ENCODE peak calls at places on chromosomes 3 and 15, in five cellular contexts. One of them, this sample, is unnamed.

GRCh38 chr3:24953060-24953771 is 458.6 kb upstream of the THRB start:
- DNase-seq in PC-3: no peak
- DNase-seq in SK-N-SH: no peak
- DNase-seq in neural progenitor cell: no peak
- DNase-seq in GM23338: no peak
- DNase-seq in this sample: no peak

GRCh38 chr3:85251766-85252165 is 293.0 kb downstream of the CADM2 start:
- DNase-seq in SK-N-SH: no peak
- DNase-seq in PC-3: no peak
- DNase-seq in neural progenitor cell: no peak
- DNase-seq in GM23338: no peak
- DNase-seq in this sample: no peak

GRCh38 chr15:39130556-39131379 is 450.1 kb upstream of the THBS1 start:
- DNase-seq in PC-3: peak; percentile 64
- DNase-seq in SK-N-SH: no peak
- DNase-seq in neural progenitor cell: no peak
- DNase-seq in GM23338: no peak
- DNase-seq in this sample: no peak

GRCh38 chr3:195692781-195693427 is 27.9 kb upstream of the MUC20 start:
- DNase-seq in SK-N-SH: no peak
- DNase-seq in PC-3: no peak
- DNase-seq in neural progenitor cell: no peak
- DNase-seq in GM23338: no peak
- DNase-seq in this sample: no peak

GRCh38 chr3:11310258-11310657 is 38.1 kb downstream of the ATG7 start:
- DNase-seq in PC-3: no peak
- DNase-seq in neural progenitor cell: no peak
- DNase-seq in SK-N-SH: no peak
- DNase-seq in GM23338: no peak
- DNase-seq in this sample: no peak

GRCh38 chr3:182967218-182968204 is 12.8 kb downstream of the DCUN1D1 start:
- DNase-seq in SK-N-SH: no peak
- DNase-seq in neural progenitor cell: no peak
- DNase-seq in PC-3: no peak
- DNase-seq in GM23338: no peak
- DNase-seq in this sample: no peak

GRCh38 chr15:88623061-88623460 is 1.9 kb downstream of the AEN start:
- DNase-seq in PC-3: peak; percentile 92
- DNase-seq in neural progenitor cell: no peak
- DNase-seq in GM23338: no peak
- DNase-seq in SK-N-SH: no peak
- DNase-seq in this sample: peak; percentile 54

GRCh38 chr15:27382296-27382695 is 411.3 kb downstream of the GABRG3 start:
- DNase-seq in PC-3: no peak
- DNase-seq in neural progenitor cell: peak; percentile 9
- DNase-seq in SK-N-SH: no peak
- DNase-seq in GM23338: no peak
- DNase-seq in this sample: no peak

GRCh38 chr15:85581495-85581894 is 201.1 kb downstream of the AKAP13 start:
- DNase-seq in GM23338: no peak
- DNase-seq in PC-3: no peak
- DNase-seq in SK-N-SH: no peak
- DNase-seq in neural progenitor cell: no peak
- DNase-seq in this sample: no peak

GRCh38 chr3:156151824-156152428 is 31.5 kb downstream of the KCNAB1 start:
- DNase-seq in PC-3: peak; percentile 80
- DNase-seq in SK-N-SH: peak; percentile 68
- DNase-seq in neural progenitor cell: peak; percentile 80
- DNase-seq in GM23338: peak; percentile 90
- DNase-seq in this sample: peak; percentile 86

GRCh38 chr15:60152386-60152785 is 148.3 kb downstream of the FOXB1 start:
- DNase-seq in SK-N-SH: no peak
- DNase-seq in neural progenitor cell: no peak
- DNase-seq in PC-3: no peak
- DNase-seq in GM23338: no peak
- DNase-seq in this sample: no peak

GRCh38 chr3:172622916-172623700 is 87.8 kb downstream of the NCEH1 start:
- DNase-seq in PC-3: peak; percentile 78
- DNase-seq in neural progenitor cell: peak; percentile 51
- DNase-seq in SK-N-SH: peak; percentile 41
- DNase-seq in GM23338: peak; percentile 83
- DNase-seq in this sample: peak; percentile 64

GRCh38 chr3:38842266-38842965 is 26.4 kb upstream of the SCN10A start:
- DNase-seq in SK-N-SH: no peak
- DNase-seq in GM23338: peak; percentile 23
- DNase-seq in neural progenitor cell: peak; percentile 18
- DNase-seq in PC-3: no peak
- DNase-seq in this sample: no peak

GRCh38 chr3:71689305-71689704 is 35.9 kb downstream of the EIF4E3 start:
- DNase-seq in neural progenitor cell: no peak
- DNase-seq in GM23338: peak; percentile 51
- DNase-seq in PC-3: no peak
- DNase-seq in SK-N-SH: no peak
- DNase-seq in this sample: no peak

GRCh38 chr3:122074621-122075265 is 19.6 kb downstream of the CD86 start:
- DNase-seq in neural progenitor cell: no peak
- DNase-seq in GM23338: no peak
- DNase-seq in PC-3: no peak
- DNase-seq in SK-N-SH: no peak
- DNase-seq in this sample: no peak

GRCh38 chr3:183650554-183650953 is 15.1 kb downstream of the KLHL24 start:
- DNase-seq in PC-3: no peak
- DNase-seq in neural progenitor cell: no peak
- DNase-seq in GM23338: no peak
- DNase-seq in SK-N-SH: no peak
- DNase-seq in this sample: no peak

GRCh38 chr3:181712190-181712504 is 422 bp downstream of the SOX2 start:
- DNase-seq in PC-3: no peak
- DNase-seq in neural progenitor cell: peak; percentile 77
- DNase-seq in SK-N-SH: peak; percentile 71
- DNase-seq in GM23338: no peak
- DNase-seq in this sample: no peak

GRCh38 chr15:50209804-50210203 is 27.8 kb downstream of the SLC27A2 start:
- DNase-seq in neural progenitor cell: no peak
- DNase-seq in SK-N-SH: no peak
- DNase-seq in GM23338: no peak
- DNase-seq in PC-3: no peak
- DNase-seq in this sample: no peak

GRCh38 chr3:174377096-174377495 is 482.0 kb upstream of the NAALADL2 start:
- DNase-seq in neural progenitor cell: no peak
- DNase-seq in GM23338: no peak
- DNase-seq in SK-N-SH: no peak
- DNase-seq in PC-3: no peak
- DNase-seq in this sample: no peak

GRCh38 chr15:52858388-52859176 is 68.4 kb upstream of the ONECUT1 start:
- DNase-seq in PC-3: no peak
- DNase-seq in neural progenitor cell: peak; percentile 36
- DNase-seq in SK-N-SH: no peak
- DNase-seq in GM23338: peak; percentile 56
- DNase-seq in this sample: no peak

GRCh38 chr3:147915057-147915456 is 505.9 kb downstream of the ZIC1 start:
- DNase-seq in neural progenitor cell: no peak
- DNase-seq in PC-3: no peak
- DNase-seq in GM23338: no peak
- DNase-seq in SK-N-SH: no peak
- DNase-seq in this sample: no peak

GRCh38 chr15:52018693-52019393 is at the start of gene MAPK6:
- DNase-seq in GM23338: peak; percentile 89
- DNase-seq in neural progenitor cell: peak; percentile 95
- DNase-seq in PC-3: peak; percentile 91
- DNase-seq in SK-N-SH: peak; percentile 100
- DNase-seq in this sample: peak; percentile 98

GRCh38 chr15:70998319-70998718 is 105.7 kb downstream of the LRRC49 start:
- DNase-seq in neural progenitor cell: no peak
- DNase-seq in GM23338: no peak
- DNase-seq in SK-N-SH: no peak
- DNase-seq in PC-3: no peak
- DNase-seq in this sample: no peak

GRCh38 chr3:179093807-179094206 is 22.2 kb upstream of the ZMAT3 start:
- DNase-seq in neural progenitor cell: no peak
- DNase-seq in PC-3: peak; percentile 27
- DNase-seq in GM23338: peak; percentile 12
- DNase-seq in SK-N-SH: no peak
- DNase-seq in this sample: no peak

GRCh38 chr15:23576034-23576433 is 10.6 kb downstream of the MKRN3 start:
- DNase-seq in PC-3: no peak
- DNase-seq in SK-N-SH: no peak
- DNase-seq in GM23338: no peak
- DNase-seq in neural progenitor cell: no peak
- DNase-seq in this sample: no peak

GRCh38 chr3:8505621-8506020 is 4.0 kb downstream of the LMCD1 start:
- DNase-seq in PC-3: peak; percentile 90
- DNase-seq in GM23338: no peak
- DNase-seq in SK-N-SH: no peak
- DNase-seq in neural progenitor cell: no peak
- DNase-seq in this sample: no peak

GRCh38 chr3:129106320-129106719 is 15.3 kb downstream of the RAB43 start:
- DNase-seq in PC-3: peak; percentile 3
- DNase-seq in neural progenitor cell: peak; percentile 28
- DNase-seq in SK-N-SH: no peak
- DNase-seq in GM23338: no peak
- DNase-seq in this sample: no peak

GRCh38 chr15:78998526-78998925 is 53.7 kb upstream of the CTSH start:
- DNase-seq in GM23338: no peak
- DNase-seq in PC-3: no peak
- DNase-seq in neural progenitor cell: no peak
- DNase-seq in SK-N-SH: no peak
- DNase-seq in this sample: no peak

GRCh38 chr3:168097381-168097780 is 1.7 kb upstream of the GOLIM4 start:
- DNase-seq in neural progenitor cell: no peak
- DNase-seq in PC-3: no peak
- DNase-seq in SK-N-SH: no peak
- DNase-seq in GM23338: no peak
- DNase-seq in this sample: no peak

GRCh38 chr3:55923626-55924025 is 436.5 kb upstream of the WNT5A start:
- DNase-seq in SK-N-SH: no peak
- DNase-seq in PC-3: no peak
- DNase-seq in GM23338: no peak
- DNase-seq in neural progenitor cell: no peak
- DNase-seq in this sample: no peak

GRCh38 chr3:117903226-117903625 is 1131.4 kb downstream of the IGSF11 start:
- DNase-seq in SK-N-SH: no peak
- DNase-seq in neural progenitor cell: no peak
- DNase-seq in PC-3: no peak
- DNase-seq in GM23338: no peak
- DNase-seq in this sample: no peak

GRCh38 chr3:170469151-170470062 is 50.7 kb downstream of the CLDN11 start:
- DNase-seq in SK-N-SH: peak; percentile 41
- DNase-seq in GM23338: no peak
- DNase-seq in PC-3: peak; percentile 68
- DNase-seq in neural progenitor cell: no peak
- DNase-seq in this sample: peak; percentile 37

GRCh38 chr15:39077998-39078397 is 502.9 kb upstream of the THBS1 start:
- DNase-seq in SK-N-SH: no peak
- DNase-seq in GM23338: no peak
- DNase-seq in PC-3: no peak
- DNase-seq in neural progenitor cell: no peak
- DNase-seq in this sample: no peak

GRCh38 chr15:53074221-53074620 is 284.1 kb upstream of the ONECUT1 start:
- DNase-seq in PC-3: no peak
- DNase-seq in neural progenitor cell: no peak
- DNase-seq in SK-N-SH: no peak
- DNase-seq in GM23338: no peak
- DNase-seq in this sample: no peak

DNA sequence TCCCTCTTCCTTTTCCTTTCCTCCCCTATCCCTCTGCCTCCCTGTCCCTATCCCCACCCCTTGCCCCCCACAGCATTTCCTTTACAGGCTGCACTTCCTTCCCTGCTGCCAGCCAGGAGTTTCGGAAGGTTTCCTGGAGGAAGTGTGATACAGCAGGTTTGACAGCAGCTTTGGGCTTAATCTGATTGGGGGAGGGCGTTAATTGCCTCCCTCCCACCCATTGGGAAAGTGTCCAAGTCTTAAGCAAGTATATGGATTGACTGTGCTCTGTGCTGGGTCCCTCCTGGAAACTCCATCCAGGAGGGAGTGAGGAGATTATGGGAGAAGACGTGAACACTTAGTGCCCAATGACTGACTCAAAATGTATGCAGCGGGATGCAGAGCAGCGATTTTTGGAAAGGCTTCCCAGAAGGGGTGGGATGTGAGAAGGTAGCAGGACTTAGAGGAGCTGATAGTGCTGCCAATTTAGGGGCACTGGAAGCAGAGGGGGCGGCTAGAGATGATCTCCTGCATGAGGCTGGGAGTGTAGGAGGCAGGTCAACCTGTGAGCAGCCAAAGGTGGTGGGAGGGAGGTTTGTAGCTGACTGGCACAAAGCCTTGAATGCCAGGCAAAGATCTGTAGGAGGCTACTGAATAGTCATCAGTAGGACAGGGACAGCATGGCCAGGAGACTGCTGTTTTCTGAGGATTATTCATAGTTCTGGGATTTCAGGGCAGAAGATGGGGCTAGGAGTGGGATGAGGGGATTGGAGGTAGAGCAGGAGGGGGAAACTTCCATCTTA is 2.0 kb downstream of the SCAMP5 start:
- DNase-seq in PC-3: no peak
- DNase-seq in SK-N-SH: no peak
- DNase-seq in GM23338: no peak
- DNase-seq in neural progenitor cell: no peak
- DNase-seq in this sample: no peak
- TF ChIP-seq EZH2phosphoT487 in PC-3: no peak
- TF ChIP-seq EZH2phosphoT487 in SK-N-SH: no peak
- TF ChIP-seq EZH2phosphoT487 in GM23338: no peak
- TF ChIP-seq EZH2phosphoT487 in neural progenitor cell: no peak
- TF ChIP-seq EZH2phosphoT487 in this sample: no peak

GRCh38 chr3:124034016-124034808 is 42.3 kb upstream of the ROPN1 start:
- DNase-seq in SK-N-SH: peak; percentile 79
- DNase-seq in neural progenitor cell: peak; percentile 54
- DNase-seq in PC-3: peak; percentile 22
- DNase-seq in GM23338: peak; percentile 48
- DNase-seq in this sample: peak; percentile 47
- H2AFZ ChIP-seq in SK-N-SH: peak overlapping the region; percentile 91
- H2AFZ ChIP-seq in neural progenitor cell: peak overlapping the region; percentile 100
- H2AFZ ChIP-seq in PC-3: peak overlapping the region; percentile 92
- H2AFZ ChIP-seq in GM23338: peak overlapping the region; percentile 99
- H2AFZ ChIP-seq in this sample: peak overlapping the region; percentile 82

GRCh38 chr3:51702156-51702555 is 4.7 kb upstream of the GRM2 start:
- DNase-seq in neural progenitor cell: no peak
- DNase-seq in SK-N-SH: no peak
- DNase-seq in PC-3: no peak
- DNase-seq in GM23338: no peak
- DNase-seq in this sample: no peak
- H3K36me3 ChIP-seq in neural progenitor cell: no peaks in the 10 kb centered on the region
- H3K36me3 ChIP-seq in SK-N-SH: peaks cover 32% of the 10 kb centered on the region
- H3K36me3 ChIP-seq in PC-3: no peaks in the 10 kb centered on the region
- H3K36me3 ChIP-seq in GM23338: no peaks in the 10 kb centered on the region
- H3K36me3 ChIP-seq in this sample: no peaks in the 10 kb centered on the region

GRCh38 chr3:161474139-161474538 is 22.5 kb upstream of the OTOL1 start:
- DNase-seq in SK-N-SH: no peak
- DNase-seq in GM23338: no peak
- DNase-seq in neural progenitor cell: no peak
- DNase-seq in PC-3: no peak
- DNase-seq in this sample: no peak
- TF ChIP-seq EZH2phosphoT487 in SK-N-SH: no peak
- TF ChIP-seq EZH2phosphoT487 in GM23338: no peak
- TF ChIP-seq EZH2phosphoT487 in neural progenitor cell: no peak
- TF ChIP-seq EZH2phosphoT487 in PC-3: no peak
- TF ChIP-seq EZH2phosphoT487 in this sample: no peak